ENCODE peak calls at places on chromosomes 1 and 21, in four cellular contexts. I is CD4-positive, CD25-positive, alpha-beta regulatory T cell; M is Panc1; F is lung. O is an unnamed sample. For H3K4me1, the result is how much of the 10 kb centered on the place peaks cover.

GRCh38 chr1:84959294-84959693 is 37.6 kb downstream of the MCOLN2 start:
- DNase-seq in I (no peak), M (no peak), F (no peak), O (no peak)

GRCh38 chr1:24484208-24484607 is 18.4 kb upstream of the RCAN3 start:
- DNase-seq in I (no peak), M (no peak), F (no peak), O (no peak)

GRCh38 chr1:6059866-6060265 is 14.2 kb downstream of the KCNAB2 start:
- DNase-seq in I (no peak), M (no peak), F (no peak), O (no peak)

GRCh38 chr1:42933060-42933586 is 25.5 kb downstream of the SLC2A1 start:
- DNase-seq in I (no peak), M (no peak), F (no peak), O (no peak)

GRCh38 chr1:203626910-203627246 is 246 bp downstream of the ATP2B4 start:
- DNase-seq in I (no peak), M (no peak), F (no peak), O (no peak)

GRCh38 chr1:9603766-9604753 is 15.3 kb downstream of the TMEM201 start:
- DNase-seq in I (no peak), M (no peak), F (no peak), O (no peak)

GRCh38 chr21:43703068-43703880 is 15.7 kb upstream of the PDXK start:
- DNase-seq in I (no peak), M (no peak), F (no peak), O (no peak)

GRCh38 chr1:202578001-202578500 is 132.2 kb downstream of the SYT2 start:
- DNase-seq in I (no peak), M (no peak), F (no peak), O (no peak)

GRCh38 chr1:205375816-205376545 is 19.3 kb upstream of the KLHDC8A start:
- DNase-seq in I (no peak), M (no peak), F (no peak), O (peak)

GRCh38 chr1:29190718-29191117 is 9.0 kb upstream of the SRSF4 start:
- DNase-seq in I (no peak), M (no peak), F (no peak), O (no peak)

GRCh38 chr1:43309626-43310025 is 8.8 kb downstream of the TIE1 start:
- DNase-seq in I (no peak), M (no peak), F (no peak), O (no peak)

GRCh38 chr1:19799233-19799876 is 361 bp downstream of the TMCO4 start:
- DNase-seq in I (peak), M (no peak), F (peak), O (peak)

GRCh38 chr1:94924967-94925366 is 1.9 kb downstream of the CNN3 start:
- DNase-seq in I (no peak), M (no peak), F (no peak), O (no peak)

GRCh38 chr1:194929376-194929775 is 1678.9 kb downstream of the KCNT2 start:
- DNase-seq in I (no peak), M (no peak), F (no peak), O (no peak)

GRCh38 chr1:61120998-61121397 is 38.6 kb downstream of the NFIA start:
- DNase-seq in I (no peak), M (no peak), F (no peak), O (no peak)

GRCh38 chr1:199335496-199335895 is 692.0 kb upstream of the NR5A2 start:
- DNase-seq in I (no peak), M (no peak), F (no peak), O (no peak)

GRCh38 chr21:38170283-38170682 is 86.5 kb upstream of the KCNJ15 start:
- DNase-seq in I (no peak), M (no peak), F (peak), O (peak)

GRCh38 chr21:32687946-32688345 is 39.9 kb downstream of the SYNJ1 start:
- DNase-seq in I (peak), M (no peak), F (no peak), O (no peak)

GRCh38 chr1:17228619-17229018 is 20.3 kb upstream of the PADI3 start:
- DNase-seq in I (no peak), M (no peak), F (no peak), O (no peak)

GRCh38 chr1:202013601-202014000 is 3.2 kb downstream of the ELF3 start:
- DNase-seq in I (no peak), M (no peak), F (no peak), O (no peak)

GRCh38 chr21:20790113-20790512 is 208.1 kb upstream of the NCAM2 start:
- DNase-seq in I (no peak), M (no peak), F (no peak), O (no peak)

GRCh38 chr1:100277866-100278265 is 11.8 kb downstream of the RTCA start:
- DNase-seq in I (peak), M (no peak), F (no peak), O (no peak)

GRCh38 chr1:1287288-1288110 is 7.3 kb downstream of the SCNN1D start:
- DNase-seq in I (no peak), M (no peak), F (no peak), O (no peak)

GRCh38 chr1:61992257-61992656 is 202.4 kb upstream of the L1TD1 start:
- DNase-seq in I (no peak), M (no peak), F (no peak), O (no peak)

GRCh38 chr1:89598450-89599331 is 34.2 kb upstream of the LRRC8C start:
- DNase-seq in I (peak), M (peak), F (no peak), O (no peak)

GRCh38 chr21:35136586-35137254 is 87.6 kb upstream of the RUNX1 start:
- DNase-seq in I (no peak), M (no peak), F (no peak), O (no peak)

GRCh38 chr1:3785458-3786157 is 10.7 kb downstream of the LRRC47 start:
- DNase-seq in I (no peak), M (no peak), F (no peak), O (no peak)

GRCh38 chr1:47701741-47702515 is 264.1 kb downstream of the FOXD2 start:
- DNase-seq in I (no peak), M (no peak), F (no peak), O (no peak)

GRCh38 chr21:42534361-42534900 is 20.8 kb downstream of the SLC37A1 start:
- DNase-seq in I (no peak), M (no peak), F (no peak), O (no peak)

GRCh38 chr1:233662503-233663105 is 48.7 kb downstream of the KCNK1 start:
- DNase-seq in I (no peak), M (no peak), F (no peak), O (no peak)

GRCh38 chr1:8583031-8583430 is 234.4 kb downstream of the RERE start:
- DNase-seq in I (no peak), M (no peak), F (no peak), O (no peak)

GRCh38 chr21:45009616-45010015 is 64.8 kb upstream of the ADARB1 start:
- DNase-seq in I (no peak), M (no peak), F (no peak), O (no peak)

GRCh38 chr1:226644541-226645176 is 94.4 kb downstream of the ITPKB start:
- DNase-seq in I (no peak), M (no peak), F (no peak), O (no peak)

DNA sequence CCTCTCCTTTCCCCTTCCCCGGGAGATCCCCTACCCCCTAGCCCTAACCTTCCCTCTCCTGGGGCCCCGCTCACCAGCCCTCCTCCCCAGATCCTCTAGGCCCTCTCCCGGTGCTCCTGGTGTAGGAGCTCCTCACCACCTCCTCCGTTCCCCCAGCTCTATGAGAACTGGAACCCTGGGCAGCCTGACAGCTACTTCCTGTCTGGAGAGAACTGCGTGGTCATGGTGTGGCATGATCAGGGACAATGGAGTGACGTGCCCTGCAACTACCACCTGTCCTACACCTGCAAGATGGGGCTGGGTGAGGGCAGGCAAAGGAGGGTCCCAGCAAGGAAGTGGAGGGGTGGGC is 16.0 kb downstream of the BCAN start:
- DNase-seq in I (no peak), M (no peak), F (no peak), O (no peak)
- H3K4me1 ChIP-seq in I (under half), M (under half), F (under half), O (under half)

GRCh38 chr1:116988248-116988647 is 13.3 kb upstream of the CD101 start:
- DNase-seq in I (no peak), M (no peak), F (no peak), O (no peak)
- H3K4me1 ChIP-seq in I (under half), M (under half), F (under half), O (under half)

GRCh38 chr1:213979751-213980605 is 7.8 kb upstream of the PROX1 start:
- DNase-seq in I (no peak), M (no peak), F (no peak), O (no peak)
- H3K4me1 ChIP-seq in I (under half), M (under half), F (under half), O (under half)

GRCh38 chr1:51355382-51355781 is 25.0 kb upstream of the TTC39A start:
- DNase-seq in I (no peak), M (no peak), F (no peak), O (no peak)
- H3K4me1 ChIP-seq in I (under half), M (under half), F (under half), O (under half)

GRCh38 chr1:230853736-230854135 is 14.6 kb downstream of the C1orf198 start:
- DNase-seq in I (no peak), M (no peak), F (no peak), O (no peak)

GRCh38 chr1:230857822-230858221 is 10.5 kb downstream of the C1orf198 start:
- DNase-seq in I (no peak), M (no peak), F (no peak), O (no peak)

GRCh38 chr1:230857077-230857476 is 11.2 kb downstream of the C1orf198 start:
- DNase-seq in I (no peak), M (no peak), F (no peak), O (no peak)

GRCh38 chr1:230854423-230854822 is 13.9 kb downstream of the C1orf198 start:
- DNase-seq in I (no peak), M (no peak), F (no peak), O (no peak)

GRCh38 chr1:230855886-230856285 is 12.4 kb downstream of the C1orf198 start:
- DNase-seq in I (no peak), M (no peak), F (no peak), O (no peak)
- H3K4me1 ChIP-seq in I (under half), M (under half), F (under half), O (under half)

GRCh38 chr1:21257431-21258135 is 32.7 kb downstream of the ECE1 start:
- DNase-seq in I (no peak), M (no peak), F (no peak), O (peak)

GRCh38 chr1:21254335-21254951 is 35.8 kb downstream of the ECE1 start:
- DNase-seq in I (no peak), M (no peak), F (no peak), O (no peak)

GRCh38 chr1:21255284-21255942 is 34.9 kb downstream of the ECE1 start:
- DNase-seq in I (peak), M (no peak), F (peak), O (peak)

GRCh38 chr1:21256776-21257175 is 33.5 kb downstream of the ECE1 start:
- DNase-seq in I (no peak), M (no peak), F (no peak), O (no peak)

DNA sequence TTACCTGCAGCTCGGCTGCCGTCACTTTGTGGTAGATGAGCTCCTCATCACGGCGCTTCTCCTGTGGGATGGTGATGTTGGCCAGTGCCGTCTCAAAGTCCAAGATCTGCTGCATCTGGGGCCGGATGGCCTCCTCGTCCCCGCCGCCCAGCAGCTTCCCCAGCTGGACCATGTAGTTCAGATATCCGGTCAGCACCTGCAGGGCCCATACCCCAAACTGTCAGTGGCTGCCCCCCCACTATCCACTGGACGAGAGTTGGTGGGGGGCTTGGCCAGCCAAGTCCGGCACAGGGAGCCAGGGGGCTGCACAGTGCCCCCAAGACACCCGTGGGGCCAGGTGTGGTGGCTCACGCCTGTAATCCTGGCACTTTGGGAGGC is 34.3 kb downstream of the ECE1 start:
- DNase-seq in I (no peak), M (no peak), F (no peak), O (no peak)
- H3K4me1 ChIP-seq in I (under half), M (under half), F (under half), O (under half)

GRCh38 chr21:46109251-46110221 is 11.6 kb downstream of the COL6A2 start:
- DNase-seq in I (no peak), M (no peak), F (peak), O (peak)
- H3K4me1 ChIP-seq in I (under half), M (under half), F (under half), O (under half)

O was measured in prostate gland.